ENCODE peak calls at places on chromosomes 7 and 10, in four cellular contexts. E, R, T and C are unnamed samples.

GRCh38 chr7:144063710-144064109 is 5.9 kb upstream of the OR2A25 start:
- DNase-seq in E (no peak), R (no peak), T (no peak), C (no peak)

GRCh38 chr7:35680403-35681013 is 14.4 kb downstream of the HERPUD2 start:
- DNase-seq in E (no peak), R (no peak), T (no peak), C (no peak)

GRCh38 chr10:29517352-29517923 is 117.3 kb downstream of the SVIL start:
- DNase-seq in E (peak), R (peak), T (no peak), C (peak)

GRCh38 chr7:28469562-28469961 is 57.2 kb downstream of the CREB5 start:
- DNase-seq in E (no peak), R (no peak), T (no peak), C (no peak)

GRCh38 chr10:50629495-50630122 is 5.9 kb upstream of the SGMS1 start:
- DNase-seq in E (peak), R (no peak), T (no peak), C (peak)

GRCh38 chr7:135475521-135475920 is 34.4 kb downstream of the CNOT4 start:
- DNase-seq in E (no peak), R (no peak), T (no peak), C (no peak)

GRCh38 chr10:34815174-34816066 is at the start of gene PARD3:
- DNase-seq in E (peak), R (peak), T (no peak), C (peak)

GRCh38 chr10:33818343-33818742 is 483.9 kb upstream of the NRP1 start:
- DNase-seq in E (no peak), R (no peak), T (no peak), C (no peak)

GRCh38 chr10:3791974-3792633 is 7.1 kb upstream of the KLF6 start:
- DNase-seq in E (peak), R (no peak), T (no peak), C (peak)

GRCh38 chr7:40656349-40656748 is 521.5 kb downstream of the SUGCT start:
- DNase-seq in E (no peak), R (no peak), T (no peak), C (no peak)

GRCh38 chr7:40654171-40654570 is 519.4 kb downstream of the SUGCT start:
- DNase-seq in E (no peak), R (no peak), T (no peak), C (no peak)

GRCh38 chr7:40655426-40655825 is 520.6 kb downstream of the SUGCT start:
- DNase-seq in E (no peak), R (no peak), T (no peak), C (no peak)

GRCh38 chr7:40659231-40659630 is 524.4 kb downstream of the SUGCT start:
- DNase-seq in E (peak), R (no peak), T (no peak), C (no peak)

DNA sequence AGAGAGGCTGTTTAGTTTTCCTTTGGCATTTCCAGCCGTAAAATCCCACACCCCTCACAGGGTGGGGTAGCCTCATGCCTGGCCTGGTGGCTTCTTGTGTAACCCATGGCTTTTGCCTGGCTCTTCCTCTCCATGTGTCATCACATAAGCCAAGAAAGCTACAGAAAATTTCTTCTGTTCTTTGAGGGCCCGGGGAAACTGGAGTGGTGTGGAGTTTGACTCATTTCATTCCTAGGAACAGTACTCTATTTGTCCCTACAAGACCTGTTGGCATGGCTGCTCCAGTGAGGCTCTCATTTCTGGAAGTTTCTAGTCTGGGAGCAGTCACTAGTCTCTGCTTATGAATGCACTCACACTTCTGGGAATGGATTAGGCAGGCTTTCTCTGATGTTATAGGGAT is 523.9 kb downstream of the SUGCT start:
- DNase-seq in E (peak), R (no peak), T (peak), C (peak)
- TF ChIP-seq CTCF in E (no peak), R (no peak), T (no peak), C (no peak)

DNA sequence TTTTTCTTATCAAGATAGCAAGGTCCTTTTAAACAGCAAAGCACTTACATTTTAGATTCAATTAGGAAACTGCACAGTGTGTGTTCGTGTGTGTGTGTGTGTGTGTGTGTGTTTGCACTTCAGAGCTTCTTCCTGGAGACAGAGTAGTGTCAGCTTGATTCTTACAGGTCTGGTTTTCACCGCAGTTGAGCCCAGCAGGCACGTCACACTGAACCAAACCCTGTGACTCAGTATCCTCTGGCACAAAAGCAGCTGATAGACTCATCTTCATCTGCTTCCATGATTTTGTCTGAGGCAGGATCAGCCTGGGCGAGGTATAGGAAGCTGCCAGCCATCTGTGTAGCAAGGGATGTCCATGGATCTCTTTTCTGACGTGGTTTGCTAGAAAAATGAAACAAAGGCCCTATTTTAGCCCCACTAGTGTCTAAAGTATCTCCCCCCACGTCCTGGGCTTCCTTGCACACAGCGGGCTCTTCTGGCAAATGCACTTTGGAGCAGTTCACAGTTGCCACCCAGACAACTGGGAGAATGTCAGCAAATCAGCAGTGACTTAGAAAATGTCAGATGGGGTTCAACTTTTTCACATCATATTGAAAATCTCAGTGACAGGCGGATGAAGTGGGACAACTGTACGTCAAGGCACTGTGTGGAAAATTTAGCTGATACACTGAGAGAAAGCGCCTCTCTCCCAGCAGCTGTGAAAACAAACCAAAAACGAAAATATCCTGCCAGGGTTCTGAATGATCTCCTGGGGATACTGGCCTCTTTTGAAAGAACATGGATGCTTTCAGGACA is 373.2 kb upstream of the CELF2 start:
- DNase-seq in E (peak), R (no peak), T (no peak), C (peak)
- TF ChIP-seq CTCF in E (no peak), R (no peak), T (no peak), C (no peak)

GRCh38 chr10:22986771-22987542 is 59.1 kb downstream of the ARMC3 start:
- DNase-seq in E (peak), R (no peak), T (peak), C (peak)
- TF ChIP-seq CTCF in E (peak), R (peak), T (peak), C (peak)

GRCh38 chr10:101495324-101495925 is 92.6 kb downstream of the POLL start:
- DNase-seq in E (peak), R (no peak), T (no peak), C (peak)
- TF ChIP-seq CTCF in E (peak), R (peak), T (peak), C (peak)

DNA sequence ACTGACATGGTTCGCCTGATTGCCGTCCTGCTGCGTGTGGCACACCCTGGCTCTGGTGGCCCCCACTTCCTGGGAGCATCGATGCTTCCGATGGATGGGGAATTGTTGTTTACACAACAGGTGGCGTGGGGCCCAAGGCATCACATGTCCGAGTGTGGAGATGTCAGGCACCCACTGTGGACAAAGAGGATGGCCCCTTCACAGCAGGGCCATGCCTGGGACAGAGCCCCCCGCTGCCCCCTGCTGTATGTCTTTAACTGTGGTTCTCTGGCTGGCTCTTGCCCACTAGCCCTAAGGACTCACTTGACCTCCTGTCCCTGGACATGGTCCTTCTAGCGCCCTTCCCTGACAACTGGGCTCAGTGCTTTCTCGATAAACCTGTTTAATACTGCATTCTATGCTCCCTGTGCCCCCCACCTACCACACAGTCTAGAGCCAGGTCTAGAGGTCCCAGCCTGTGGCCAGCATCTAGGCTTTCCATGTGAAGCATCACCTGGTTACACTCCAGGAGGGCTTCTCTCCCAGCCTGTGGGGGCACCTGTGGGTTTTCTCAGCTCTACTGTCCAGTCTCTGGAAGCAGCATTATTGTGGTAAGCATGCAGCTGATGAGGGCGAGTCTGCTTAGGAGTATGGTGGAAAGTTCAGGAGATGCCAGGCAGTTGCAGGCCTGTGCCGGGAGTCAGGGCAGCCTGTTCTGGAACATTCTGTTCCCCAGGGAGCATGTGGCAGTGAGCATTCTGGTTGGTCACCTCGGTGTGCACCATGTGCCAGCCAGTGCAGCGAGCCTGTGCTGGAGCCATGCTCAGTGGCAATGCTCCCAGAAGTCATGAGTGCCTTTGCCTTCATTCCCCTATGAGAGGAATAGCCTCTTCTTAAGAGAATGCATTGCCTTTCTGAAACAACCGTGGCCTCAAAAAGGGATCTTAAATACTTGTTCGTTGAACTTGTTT is 10.4 kb downstream of the ADCY1 start:
- DNase-seq in E (no peak), R (no peak), T (no peak), C (no peak)
- TF ChIP-seq CTCF in E (no peak), R (no peak), T (no peak), C (no peak)

DNA sequence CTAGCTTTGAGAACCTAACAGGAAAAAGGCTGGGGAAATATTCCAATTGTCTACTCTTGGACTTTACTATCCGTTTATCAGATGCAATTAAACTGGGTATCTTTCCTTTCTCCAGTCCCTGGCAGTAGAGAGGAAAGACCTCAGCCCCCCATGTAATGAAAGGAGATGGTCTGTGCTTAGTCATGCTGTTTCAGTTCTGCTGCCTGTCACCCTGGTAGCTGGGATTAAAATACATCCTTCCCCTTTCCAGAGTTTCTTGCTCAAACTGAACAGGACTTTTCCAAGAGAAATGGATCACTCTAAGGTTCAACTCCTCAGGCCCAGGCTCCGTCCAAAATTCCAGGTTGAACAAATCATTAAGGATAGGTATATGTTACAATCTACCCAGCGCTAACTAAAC is 202.9 kb downstream of the PTEN start:
- DNase-seq in E (no peak), R (no peak), T (no peak), C (no peak)
- TF ChIP-seq CTCF in E (no peak), R (no peak), T (no peak), C (no peak)

GRCh38 chr7:158733220-158733519 is 28.6 kb upstream of the NCAPG2 start:
- DNase-seq in E (no peak), R (no peak), T (no peak), C (no peak)

GRCh38 chr7:158732483-158733219 is 28.0 kb upstream of the NCAPG2 start:
- DNase-seq in E (no peak), R (no peak), T (no peak), C (no peak)

GRCh38 chr7:158735935-158736334 is 31.3 kb upstream of the NCAPG2 start:
- DNase-seq in E (no peak), R (no peak), T (no peak), C (no peak)

GRCh38 chr7:158734861-158735260 is 30.3 kb upstream of the NCAPG2 start:
- DNase-seq in E (peak), R (no peak), T (no peak), C (peak)

GRCh38 chr7:158733762-158734494 is 29.3 kb upstream of the NCAPG2 start:
- DNase-seq in E (no peak), R (no peak), T (no peak), C (no peak)
- TF ChIP-seq CTCF in E (no peak), R (peak), T (no peak), C (peak)